ENCODE peak calls at places on chromosomes 1 and 21, in five cellular contexts. T is body of pancreas, P is left lung, I is aorta, V is A673. O is an unnamed sample.

GRCh38 chr1:63873751-63874150 is 99.9 kb downstream of the ROR1 start:
- DNase-seq in T (no peak), P (no peak), I (no peak), V (no peak), O (no peak)

GRCh38 chr1:91712981-91713841 is 172.7 kb downstream of the TGFBR3 start:
- DNase-seq in T (no peak), P (no peak), I (no peak), V (no peak), O (peak; percentile 43)

GRCh38 chr21:46634427-46634826 is 1.0 kb upstream of the PRMT2 start:
- DNase-seq in T (no peak), P (no peak), I (no peak), V (no peak), O (no peak)

GRCh38 chr1:178134061-178134460 is 40.2 kb downstream of the RASAL2 start:
- DNase-seq in T (no peak), P (no peak), I (no peak), V (peak; percentile 53), O (no peak)

GRCh38 chr1:39478536-39478935 is 12.9 kb upstream of the BMP8A start:
- DNase-seq in T (no peak), P (no peak), I (no peak), V (no peak), O (no peak)

GRCh38 chr1:91844862-91845528 is 41.0 kb downstream of the TGFBR3 start:
- DNase-seq in T (peak; percentile 26), P (no peak), I (no peak), V (no peak), O (peak; percentile 68)

GRCh38 chr1:8370928-8371327 is 53.0 kb downstream of the SLC45A1 start:
- DNase-seq in T (no peak), P (no peak), I (no peak), V (peak; percentile 63), O (no peak)

GRCh38 chr1:119116725-119117124 is 23.7 kb downstream of the WARS2 start:
- DNase-seq in T (no peak), P (no peak), I (no peak), V (no peak), O (no peak)

GRCh38 chr1:150513275-150513885 is 2.2 kb upstream of the FALEC start:
- DNase-seq in T (no peak), P (no peak), I (peak; percentile 42), V (no peak), O (peak; percentile 19)

GRCh38 chr1:1069061-1069710 is 4.9 kb downstream of the RNF223 start:
- DNase-seq in T (peak; percentile 90), P (peak; percentile 72), I (peak; percentile 87), V (peak; percentile 82), O (peak; percentile 62)

GRCh38 chr1:17423781-17424245 is 15.7 kb downstream of the RCC2 start:
- DNase-seq in T (no peak), P (no peak), I (no peak), V (no peak), O (no peak)

DNA sequence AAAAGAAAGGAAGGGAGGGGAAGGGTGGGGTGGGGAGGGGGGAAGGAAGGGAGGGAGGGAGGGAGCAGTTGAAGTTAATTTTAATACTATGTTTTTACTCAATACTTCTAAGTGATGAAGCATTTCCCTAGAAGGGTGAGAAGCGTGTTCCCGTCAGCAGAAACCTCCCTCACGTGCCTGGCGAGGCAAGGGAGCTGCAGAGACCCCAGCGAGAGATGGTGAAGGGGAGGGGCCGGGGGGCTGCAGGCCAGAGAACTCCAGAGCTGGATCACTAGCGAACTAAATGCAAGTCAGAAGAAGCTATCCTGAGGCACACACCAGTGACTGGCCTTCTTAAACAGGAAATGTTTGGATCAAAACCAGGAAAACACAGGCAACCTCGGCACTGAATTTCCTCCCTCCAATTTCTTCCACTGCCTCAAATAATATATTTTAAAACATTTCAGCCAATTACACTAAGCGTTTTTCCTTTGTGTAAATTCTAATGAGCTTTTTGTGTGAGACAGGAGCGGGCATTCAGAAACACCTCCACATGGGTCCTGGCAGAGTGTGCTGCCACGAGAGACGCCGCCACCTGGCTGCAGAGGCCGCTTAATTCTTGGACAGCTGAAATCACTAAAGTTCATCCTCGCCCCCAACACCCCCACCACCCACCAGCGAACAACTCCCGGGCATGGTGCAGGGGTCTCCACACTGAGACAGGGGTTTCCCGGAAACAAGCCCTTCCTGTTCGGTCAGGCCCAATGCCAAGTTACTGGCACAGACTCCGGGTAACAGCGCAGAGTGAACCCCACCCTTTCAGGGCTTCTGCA is 17.8 kb downstream of the WDR4 start:
- DNase-seq in T (no peak), P (no peak), I (no peak), V (peak; percentile 15), O (no peak)
- H3K36me3 ChIP-seq in T (peaks cover 12% of the 10 kb centered on the region), P (no peaks in the 10 kb centered on the region), I (no peaks in the 10 kb centered on the region), V (peaks cover 62% of the 10 kb centered on the region), O (no peaks in the 10 kb centered on the region)

GRCh38 chr21:43886565-43886964 is 21.5 kb downstream of the AGPAT3 start:
- DNase-seq in T (no peak), P (no peak), I (no peak), V (no peak), O (no peak)

GRCh38 chr21:43892334-43892733 is 27.3 kb downstream of the AGPAT3 start:
- DNase-seq in T (no peak), P (no peak), I (no peak), V (no peak), O (no peak)

GRCh38 chr21:43885721-43886120 is 20.7 kb downstream of the AGPAT3 start:
- DNase-seq in T (no peak), P (peak; percentile 11), I (no peak), V (no peak), O (no peak)

GRCh38 chr21:43890042-43890441 is 25.0 kb downstream of the AGPAT3 start:
- DNase-seq in T (no peak), P (no peak), I (no peak), V (no peak), O (no peak)

DNA sequence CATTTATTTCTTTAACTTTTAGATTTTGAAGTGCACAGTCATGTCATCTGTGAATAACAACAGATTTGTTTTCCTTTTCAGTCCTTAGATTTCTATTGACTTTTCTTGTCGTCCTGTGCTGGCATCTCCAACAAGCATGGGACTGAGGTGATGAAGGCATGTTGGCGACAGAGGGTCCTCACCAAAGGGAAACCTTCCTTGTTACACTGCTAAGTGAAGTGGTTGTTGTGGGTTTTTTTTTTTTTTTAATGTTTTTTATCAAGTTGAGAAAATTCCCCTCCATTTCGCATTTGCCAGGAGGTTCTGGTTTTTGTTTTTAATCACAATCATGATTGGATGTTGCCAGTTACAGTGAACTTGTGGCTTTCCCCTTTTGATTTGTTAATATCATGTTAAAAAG is 24.0 kb downstream of the AGPAT3 start:
- DNase-seq in T (no peak), P (no peak), I (no peak), V (no peak), O (no peak)
- H3K36me3 ChIP-seq in T (no peaks in the 10 kb centered on the region), P (no peaks in the 10 kb centered on the region), I (no peaks in the 10 kb centered on the region), V (no peaks in the 10 kb centered on the region), O (no peaks in the 10 kb centered on the region)

GRCh38 chr1:199018471-199019135 is 379.8 kb downstream of the PTPRC start:
- DNase-seq in T (no peak), P (no peak), I (no peak), V (no peak), O (no peak)

GRCh38 chr1:199020904-199021303 is 382.1 kb downstream of the PTPRC start:
- DNase-seq in T (no peak), P (no peak), I (no peak), V (no peak), O (no peak)

GRCh38 chr1:199015799-199016198 is 377.0 kb downstream of the PTPRC start:
- DNase-seq in T (no peak), P (no peak), I (no peak), V (no peak), O (no peak)

DNA sequence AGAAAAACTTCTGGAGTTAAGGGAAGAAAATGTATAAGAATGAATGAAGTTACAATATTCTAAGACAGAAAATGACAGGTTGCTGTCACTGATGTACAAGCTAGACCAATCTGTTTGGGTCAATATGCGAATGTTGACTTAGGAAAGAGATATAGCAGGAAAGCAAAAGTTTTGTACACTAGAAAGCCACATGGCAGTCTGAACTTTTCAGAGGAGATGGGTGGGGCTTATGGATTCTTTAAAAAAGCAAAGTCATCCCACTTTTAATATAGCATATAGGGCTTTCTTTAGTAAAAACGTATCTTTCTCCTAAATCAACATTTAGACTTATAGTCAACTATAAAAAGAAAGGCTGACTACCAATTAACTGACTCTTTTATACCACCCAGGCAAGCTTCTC is 381.2 kb downstream of the PTPRC start:
- DNase-seq in T (no peak), P (no peak), I (no peak), V (no peak), O (no peak)
- H3K36me3 ChIP-seq in T (no peaks in the 10 kb centered on the region), P (no peaks in the 10 kb centered on the region), I (no peaks in the 10 kb centered on the region), V (no peaks in the 10 kb centered on the region), O (no peaks in the 10 kb centered on the region)

DNA sequence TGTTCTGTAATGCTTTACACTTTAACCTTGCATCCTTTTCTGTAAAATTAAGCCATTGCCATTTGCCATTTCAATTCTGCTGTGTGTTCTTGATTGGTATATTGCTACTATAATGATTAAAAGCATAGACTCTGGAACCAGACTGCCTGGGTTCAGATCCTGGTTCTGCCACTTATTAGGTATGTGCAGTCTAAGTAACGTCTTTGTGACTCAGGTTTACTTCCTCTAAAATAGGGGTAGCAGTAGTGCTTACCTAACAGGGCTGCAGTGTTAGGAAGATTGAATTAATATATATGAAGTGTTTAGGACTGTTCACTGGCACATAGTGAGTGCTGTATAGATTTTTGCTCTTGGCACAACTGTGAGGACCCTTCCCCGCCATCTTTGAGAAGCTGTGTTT is 4.4 kb downstream of the CDC42 start:
- DNase-seq in T (no peak), P (no peak), I (no peak), V (no peak), O (no peak)
- H3K36me3 ChIP-seq in T (no peaks in the 10 kb centered on the region), P (no peaks in the 10 kb centered on the region), I (no peaks in the 10 kb centered on the region), V (peaks cover 10% of the 10 kb centered on the region), O (no peaks in the 10 kb centered on the region)

DNA sequence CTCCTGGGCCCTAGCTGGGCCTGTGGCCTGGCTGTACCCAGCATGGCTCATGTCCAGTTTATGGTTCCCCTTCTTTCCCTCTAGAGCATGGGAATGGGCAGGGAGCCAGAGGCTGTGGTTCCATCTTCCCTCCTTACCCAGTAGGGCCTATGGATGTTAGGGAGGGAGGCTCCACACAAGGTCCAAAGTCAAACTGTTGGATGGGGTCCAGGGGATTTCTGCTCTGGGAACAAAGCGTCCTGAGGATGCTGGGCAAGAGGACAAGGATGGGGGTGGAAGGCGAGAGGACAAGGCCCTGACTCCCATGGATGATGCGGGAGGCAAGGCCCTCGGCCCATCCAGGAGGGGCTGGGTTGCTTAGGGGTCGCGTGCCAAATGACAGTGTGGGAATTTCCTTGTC is 17.3 kb downstream of the CSF1 start:
- DNase-seq in T (peak; percentile 57), P (peak; percentile 69), I (peak; percentile 87), V (no peak), O (peak; percentile 78)
- H3K36me3 ChIP-seq in T (no peaks in the 10 kb centered on the region), P (no peaks in the 10 kb centered on the region), I (no peaks in the 10 kb centered on the region), V (no peaks in the 10 kb centered on the region), O (peaks cover 61% of the 10 kb centered on the region)

GRCh38 chr21:45266518-45267389 is 20.9 kb downstream of the POFUT2 start:
- DNase-seq in T (no peak), P (peak; percentile 31), I (peak; percentile 51), V (no peak), O (no peak)
- H3K36me3 ChIP-seq in T (peaks cover 27% of the 10 kb centered on the region), P (no peaks in the 10 kb centered on the region), I (no peaks in the 10 kb centered on the region), V (peaks cover 24% of the 10 kb centered on the region), O (no peaks in the 10 kb centered on the region)

GRCh38 chr1:228259951-228260350 is 52.1 kb downstream of the OBSCN start:
- DNase-seq in T (no peak), P (no peak), I (no peak), V (no peak), O (no peak)
- H3K36me3 ChIP-seq in T (no peaks in the 10 kb centered on the region), P (no peaks in the 10 kb centered on the region), I (no peaks in the 10 kb centered on the region), V (peaks cover 13% of the 10 kb centered on the region), O (peaks cover 100% of the 10 kb centered on the region)

GRCh38 chr1:54397090-54397591 is 9.1 kb downstream of the SSBP3 start:
- DNase-seq in T (peak; percentile 31), P (no peak), I (no peak), V (no peak), O (peak; percentile 59)
- H3K36me3 ChIP-seq in T (peaks cover 16% of the 10 kb centered on the region), P (no peaks in the 10 kb centered on the region), I (peaks cover 4% of the 10 kb centered on the region), V (peaks cover 12% of the 10 kb centered on the region), O (no peaks in the 10 kb centered on the region)